ENCODE peak calls at places on chromosomes 12 and 14, in four cellular contexts. F is testis, Q is stomach, I is left lung. J is an unnamed sample.

GRCh38 chr12:118773956-118774723 is 207.2 kb upstream of the SRRM4 start:
- DNase-seq in F (peak), Q (no peak), I (no peak), J (no peak)

GRCh38 chr12:23534196-23534595 is 415.3 kb downstream of the SOX5 start:
- DNase-seq in F (no peak), Q (no peak), I (no peak), J (no peak)

GRCh38 chr14:70052990-70053389 is 135.8 kb downstream of the SLC8A3 start:
- DNase-seq in F (peak), Q (no peak), I (no peak), J (peak)

GRCh38 chr14:68409355-68409754 is 383.5 kb downstream of the ZFP36L1 start:
- DNase-seq in F (no peak), Q (no peak), I (no peak), J (no peak)

GRCh38 chr14:88005050-88005481 is at the start of gene GPR65:
- DNase-seq in F (no peak), Q (no peak), I (no peak), J (no peak)

GRCh38 chr12:58176296-58176869 is 235.0 kb downstream of the ATP23 start:
- DNase-seq in F (peak), Q (peak), I (no peak), J (peak)

GRCh38 chr14:51093371-51094281 is 1.3 kb downstream of the TRIM9 start:
- DNase-seq in F (peak), Q (no peak), I (peak), J (peak)

GRCh38 chr12:101713059-101713682 is 15.7 kb downstream of the CHPT1 start:
- DNase-seq in F (peak), Q (peak), I (peak), J (no peak)

DNA sequence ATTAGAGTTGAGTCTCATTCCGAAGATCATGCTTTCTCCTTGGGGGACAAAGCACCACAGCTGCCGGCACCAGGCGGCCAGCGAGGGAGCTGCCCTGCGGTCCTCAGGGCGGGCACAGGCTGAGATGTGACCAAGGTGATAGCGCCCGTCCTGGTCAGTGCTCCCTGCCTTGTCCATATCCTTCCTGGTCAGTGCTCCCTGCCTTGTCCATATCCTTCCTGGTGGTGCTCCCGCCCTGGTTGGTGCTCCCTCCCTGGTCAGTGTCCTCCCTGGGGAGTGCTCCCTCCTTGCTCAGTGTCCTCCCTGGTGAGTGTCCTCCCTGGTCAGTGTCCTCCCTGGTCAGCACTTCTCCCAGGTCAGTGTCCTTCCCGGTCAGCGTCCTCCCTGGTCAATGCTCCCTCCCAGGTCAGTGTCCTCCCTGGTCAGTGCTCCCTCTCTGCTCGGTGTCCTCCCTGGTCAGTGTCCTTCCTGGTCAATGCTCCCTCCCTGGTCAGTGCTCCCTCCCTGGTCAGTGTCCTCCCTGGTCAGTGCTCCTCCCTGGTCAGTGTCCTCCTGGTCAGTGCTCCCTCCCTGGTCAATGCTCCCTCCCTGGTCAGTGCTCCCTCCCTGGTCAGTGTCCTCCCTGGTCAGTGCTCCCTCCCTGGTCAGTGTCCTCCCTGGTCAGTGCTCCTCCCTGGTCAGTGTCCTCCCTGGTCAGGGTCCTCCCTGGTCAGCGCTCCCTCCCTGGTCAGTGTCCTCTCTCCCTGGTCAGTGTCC is 92.2 kb downstream of the ADGRD1 start:
- DNase-seq in F (no peak), Q (no peak), I (peak), J (no peak)
- H3K27ac ChIP-seq in F (no peak), Q (no peak), I (no peak), J (no peak)

DNA sequence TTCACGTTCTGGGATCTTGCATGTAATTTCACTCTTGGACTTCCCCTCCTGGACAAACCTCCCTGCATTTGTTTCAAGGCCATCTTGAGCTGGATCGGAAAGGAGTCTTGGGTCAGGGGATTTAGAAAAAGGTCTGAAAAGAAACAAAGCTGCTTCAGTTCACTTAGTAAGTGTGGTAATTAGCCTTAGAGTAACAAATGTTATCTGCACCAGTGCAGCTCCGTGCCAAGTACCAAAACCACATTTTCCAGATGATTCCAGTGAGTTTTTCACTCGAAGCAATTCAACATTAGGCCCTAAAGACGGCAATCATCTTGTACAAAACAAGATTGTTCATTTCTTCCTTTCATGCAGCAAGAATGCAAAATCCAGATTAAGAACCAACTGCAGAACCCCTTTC is 39.5 kb upstream of the ATXN2 start:
- DNase-seq in F (peak), Q (no peak), I (no peak), J (no peak)
- H3K27ac ChIP-seq in F (peak), Q (no peak), I (peak), J (no peak)

GRCh38 chr12:114672817-114673168 is 11.2 kb downstream of the TBX3 start:
- DNase-seq in F (no peak), Q (no peak), I (no peak), J (no peak)

GRCh38 chr12:114670257-114670955 is 13.6 kb downstream of the TBX3 start:
- DNase-seq in F (no peak), Q (no peak), I (no peak), J (no peak)

GRCh38 chr12:114671321-114671663 is 12.7 kb downstream of the TBX3 start:
- DNase-seq in F (no peak), Q (no peak), I (no peak), J (no peak)

GRCh38 chr12:114673169-114673833 is 10.7 kb downstream of the TBX3 start:
- DNase-seq in F (no peak), Q (no peak), I (no peak), J (no peak)

GRCh38 chr12:114671664-114672476 is 12.1 kb downstream of the TBX3 start:
- DNase-seq in F (no peak), Q (no peak), I (no peak), J (no peak)
- H3K27ac ChIP-seq in F (no peak), Q (peak), I (peak), J (no peak)

GRCh38 chr12:47105914-47106674 is 26.3 kb upstream of the AMIGO2 start:
- DNase-seq in F (no peak), Q (peak), I (no peak), J (peak)
- H3K27ac ChIP-seq in F (no peak), Q (no peak), I (no peak), J (no peak)

GRCh38 chr12:90253674-90254181 is 545.1 kb upstream of the ATP2B1 start:
- DNase-seq in F (no peak), Q (peak), I (peak), J (peak)
- H3K27ac ChIP-seq in F (no peak), Q (no peak), I (no peak), J (peak)